ENCODE peak calls at places on chromosome 20, in ten cellular contexts. One of them, this sample, is unnamed.

GRCh38 chr20:18739785-18740184 is 73.8 kb upstream of the SCP2D1 start:
- DNase-seq in upper lobe of left lung: no peak
- DNase-seq in Peyer's patch: peak; percentile 53
- DNase-seq in upper lobe of right lung: no peak
- DNase-seq in body of pancreas: peak; percentile 36
- DNase-seq in fibroblast of lung: peak; percentile 70
- DNase-seq in transverse colon: peak; percentile 42
- DNase-seq in heart left ventricle: no peak
- DNase-seq in stomach: no peak
- DNase-seq in cardiac muscle cell: peak; percentile 88
- DNase-seq in this sample: no peak

GRCh38 chr20:20366551-20366895 is 1.4 kb upstream of the INSM1 start:
- DNase-seq in upper lobe of left lung: no peak
- DNase-seq in Peyer's patch: no peak
- DNase-seq in upper lobe of right lung: no peak
- DNase-seq in body of pancreas: no peak
- DNase-seq in fibroblast of lung: no peak
- DNase-seq in transverse colon: no peak
- DNase-seq in heart left ventricle: no peak
- DNase-seq in stomach: no peak
- DNase-seq in cardiac muscle cell: no peak
- DNase-seq in this sample: no peak

GRCh38 chr20:7984192-7984591 is 35.4 kb downstream of the TMX4 start:
- DNase-seq in upper lobe of left lung: no peak
- DNase-seq in Peyer's patch: no peak
- DNase-seq in upper lobe of right lung: no peak
- DNase-seq in body of pancreas: no peak
- DNase-seq in fibroblast of lung: no peak
- DNase-seq in transverse colon: no peak
- DNase-seq in heart left ventricle: no peak
- DNase-seq in stomach: no peak
- DNase-seq in cardiac muscle cell: no peak
- DNase-seq in this sample: no peak

GRCh38 chr20:35489717-35490116 is 34.3 kb downstream of the CEP250 start:
- DNase-seq in upper lobe of left lung: no peak
- DNase-seq in Peyer's patch: peak; percentile 24
- DNase-seq in upper lobe of right lung: no peak
- DNase-seq in body of pancreas: no peak
- DNase-seq in fibroblast of lung: no peak
- DNase-seq in transverse colon: no peak
- DNase-seq in heart left ventricle: no peak
- DNase-seq in stomach: no peak
- DNase-seq in cardiac muscle cell: no peak
- DNase-seq in this sample: no peak

GRCh38 chr20:50149481-50150254 is 3.9 kb downstream of the PEDS1 start:
- DNase-seq in upper lobe of left lung: no peak
- DNase-seq in Peyer's patch: no peak
- DNase-seq in upper lobe of right lung: no peak
- DNase-seq in body of pancreas: peak; percentile 75
- DNase-seq in fibroblast of lung: no peak
- DNase-seq in transverse colon: no peak
- DNase-seq in heart left ventricle: no peak
- DNase-seq in stomach: no peak
- DNase-seq in cardiac muscle cell: no peak
- DNase-seq in this sample: no peak

GRCh38 chr20:33472868-33473267 is 17.0 kb upstream of the CBFA2T2 start:
- DNase-seq in upper lobe of left lung: no peak
- DNase-seq in Peyer's patch: no peak
- DNase-seq in upper lobe of right lung: no peak
- DNase-seq in body of pancreas: no peak
- DNase-seq in fibroblast of lung: no peak
- DNase-seq in transverse colon: no peak
- DNase-seq in heart left ventricle: no peak
- DNase-seq in stomach: no peak
- DNase-seq in cardiac muscle cell: no peak
- DNase-seq in this sample: no peak

GRCh38 chr20:41631826-41632225 is 13.6 kb upstream of the CHD6 start:
- DNase-seq in upper lobe of left lung: no peak
- DNase-seq in Peyer's patch: no peak
- DNase-seq in upper lobe of right lung: no peak
- DNase-seq in body of pancreas: peak; percentile 41
- DNase-seq in fibroblast of lung: peak; percentile 88
- DNase-seq in transverse colon: no peak
- DNase-seq in heart left ventricle: peak; percentile 75
- DNase-seq in stomach: no peak
- DNase-seq in cardiac muscle cell: peak; percentile 75
- DNase-seq in this sample: no peak

GRCh38 chr20:11270566-11270965 is 596.8 kb upstream of the JAG1 start:
- DNase-seq in upper lobe of left lung: no peak
- DNase-seq in Peyer's patch: no peak
- DNase-seq in upper lobe of right lung: no peak
- DNase-seq in body of pancreas: no peak
- DNase-seq in fibroblast of lung: no peak
- DNase-seq in transverse colon: no peak
- DNase-seq in heart left ventricle: no peak
- DNase-seq in stomach: no peak
- DNase-seq in cardiac muscle cell: no peak
- DNase-seq in this sample: no peak

GRCh38 chr20:40563296-40563950 is 125.6 kb downstream of the MAFB start:
- DNase-seq in upper lobe of left lung: peak; percentile 87
- DNase-seq in Peyer's patch: peak; percentile 90
- DNase-seq in upper lobe of right lung: peak; percentile 86
- DNase-seq in body of pancreas: no peak
- DNase-seq in fibroblast of lung: peak; percentile 68
- DNase-seq in transverse colon: peak; percentile 93
- DNase-seq in heart left ventricle: no peak
- DNase-seq in stomach: peak; percentile 71
- DNase-seq in cardiac muscle cell: peak; percentile 79
- DNase-seq in this sample: no peak

GRCh38 chr20:57470212-57470522 is 54.8 kb downstream of the CTCFL start:
- DNase-seq in upper lobe of left lung: no peak
- DNase-seq in Peyer's patch: no peak
- DNase-seq in upper lobe of right lung: peak; percentile 48
- DNase-seq in body of pancreas: no peak
- DNase-seq in fibroblast of lung: no peak
- DNase-seq in transverse colon: no peak
- DNase-seq in heart left ventricle: no peak
- DNase-seq in stomach: no peak
- DNase-seq in cardiac muscle cell: no peak
- DNase-seq in this sample: no peak

GRCh38 chr20:48688579-48688978 is 139.2 kb downstream of the PREX1 start:
- DNase-seq in upper lobe of left lung: no peak
- DNase-seq in Peyer's patch: no peak
- DNase-seq in upper lobe of right lung: no peak
- DNase-seq in body of pancreas: no peak
- DNase-seq in fibroblast of lung: no peak
- DNase-seq in transverse colon: no peak
- DNase-seq in heart left ventricle: no peak
- DNase-seq in stomach: no peak
- DNase-seq in cardiac muscle cell: no peak
- DNase-seq in this sample: no peak

GRCh38 chr20:48685300-48685699 is 142.5 kb downstream of the PREX1 start:
- DNase-seq in upper lobe of left lung: no peak
- DNase-seq in Peyer's patch: no peak
- DNase-seq in upper lobe of right lung: no peak
- DNase-seq in body of pancreas: no peak
- DNase-seq in fibroblast of lung: no peak
- DNase-seq in transverse colon: no peak
- DNase-seq in heart left ventricle: no peak
- DNase-seq in stomach: no peak
- DNase-seq in cardiac muscle cell: no peak
- DNase-seq in this sample: no peak

GRCh38 chr20:48687097-48687800 is 140.6 kb downstream of the PREX1 start:
- DNase-seq in upper lobe of left lung: no peak
- DNase-seq in Peyer's patch: no peak
- DNase-seq in upper lobe of right lung: no peak
- DNase-seq in body of pancreas: no peak
- DNase-seq in fibroblast of lung: no peak
- DNase-seq in transverse colon: no peak
- DNase-seq in heart left ventricle: no peak
- DNase-seq in stomach: no peak
- DNase-seq in cardiac muscle cell: no peak
- DNase-seq in this sample: no peak

GRCh38 chr20:48684501-48685041 is 143.2 kb downstream of the PREX1 start:
- DNase-seq in upper lobe of left lung: no peak
- DNase-seq in Peyer's patch: no peak
- DNase-seq in upper lobe of right lung: no peak
- DNase-seq in body of pancreas: peak; percentile 70
- DNase-seq in fibroblast of lung: no peak
- DNase-seq in transverse colon: peak; percentile 39
- DNase-seq in heart left ventricle: no peak
- DNase-seq in stomach: peak; percentile 81
- DNase-seq in cardiac muscle cell: no peak
- DNase-seq in this sample: no peak

DNA sequence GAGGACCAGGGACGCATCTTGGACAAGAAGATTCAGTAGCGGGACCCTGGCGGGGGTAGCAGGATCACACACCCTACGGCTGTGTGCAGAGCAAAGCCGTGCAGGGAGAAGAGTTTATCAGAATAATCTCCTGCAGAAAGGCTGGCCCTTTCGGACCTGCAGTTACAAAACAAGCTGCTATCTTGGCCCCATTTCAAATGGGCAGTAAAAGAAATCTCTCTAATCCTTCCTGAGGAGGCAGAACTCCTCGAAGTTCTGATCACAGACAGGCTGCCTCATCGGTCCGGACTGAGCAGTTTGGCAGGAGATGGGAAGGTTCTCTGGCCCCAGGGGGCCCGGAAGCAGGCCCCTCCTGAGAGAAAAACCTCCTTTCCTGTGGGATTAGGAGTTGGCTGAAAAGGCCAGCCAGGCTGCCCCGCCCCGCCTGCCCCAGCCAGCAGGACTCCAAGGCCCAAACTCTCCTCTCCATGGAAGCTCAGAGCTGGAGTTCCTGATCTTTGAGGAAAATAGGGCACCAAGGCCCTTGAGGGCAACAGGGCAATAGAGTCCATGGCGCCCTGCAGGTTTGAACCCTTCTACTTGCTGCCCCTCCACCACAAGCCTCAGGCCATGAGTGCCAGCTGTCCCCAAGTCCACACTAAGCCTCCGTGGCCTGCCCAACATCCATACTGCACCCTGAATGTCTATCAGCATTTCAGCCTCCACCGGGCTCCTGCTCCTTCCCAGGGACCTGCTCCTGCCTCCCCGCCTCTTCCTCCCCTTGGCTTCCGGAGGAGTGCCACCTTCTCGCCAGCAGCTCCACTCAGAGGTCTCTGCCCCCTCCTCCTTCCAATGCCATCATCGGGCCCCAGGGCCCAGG is 141.3 kb downstream of the PREX1 start:
- DNase-seq in upper lobe of left lung: no peak
- DNase-seq in Peyer's patch: no peak
- DNase-seq in upper lobe of right lung: no peak
- DNase-seq in body of pancreas: no peak
- DNase-seq in fibroblast of lung: peak; percentile 32
- DNase-seq in transverse colon: no peak
- DNase-seq in heart left ventricle: peak; percentile 48
- DNase-seq in stomach: peak; percentile 45
- DNase-seq in cardiac muscle cell: peak; percentile 86
- DNase-seq in this sample: no peak
- H3K9me3 ChIP-seq in upper lobe of left lung: no peaks in the 10 kb centered on the region
- H3K9me3 ChIP-seq in Peyer's patch: no peaks in the 10 kb centered on the region
- H3K9me3 ChIP-seq in upper lobe of right lung: no peaks in the 10 kb centered on the region
- H3K9me3 ChIP-seq in body of pancreas: no peaks in the 10 kb centered on the region
- H3K9me3 ChIP-seq in fibroblast of lung: no peaks in the 10 kb centered on the region
- H3K9me3 ChIP-seq in transverse colon: no peaks in the 10 kb centered on the region
- H3K9me3 ChIP-seq in heart left ventricle: no peaks in the 10 kb centered on the region
- H3K9me3 ChIP-seq in stomach: no peaks in the 10 kb centered on the region
- H3K9me3 ChIP-seq in cardiac muscle cell: no peaks in the 10 kb centered on the region
- H3K9me3 ChIP-seq in this sample: no peaks in the 10 kb centered on the region

GRCh38 chr20:59718681-59719080 is 114.3 kb downstream of the PHACTR3 start:
- DNase-seq in upper lobe of left lung: no peak
- DNase-seq in Peyer's patch: no peak
- DNase-seq in upper lobe of right lung: no peak
- DNase-seq in body of pancreas: no peak
- DNase-seq in fibroblast of lung: no peak
- DNase-seq in transverse colon: no peak
- DNase-seq in heart left ventricle: no peak
- DNase-seq in stomach: no peak
- DNase-seq in cardiac muscle cell: no peak
- DNase-seq in this sample: no peak
- H3K9me3 ChIP-seq in upper lobe of left lung: no peaks in the 10 kb centered on the region
- H3K9me3 ChIP-seq in Peyer's patch: no peaks in the 10 kb centered on the region
- H3K9me3 ChIP-seq in upper lobe of right lung: no peaks in the 10 kb centered on the region
- H3K9me3 ChIP-seq in body of pancreas: no peaks in the 10 kb centered on the region
- H3K9me3 ChIP-seq in fibroblast of lung: no peaks in the 10 kb centered on the region
- H3K9me3 ChIP-seq in transverse colon: no peaks in the 10 kb centered on the region
- H3K9me3 ChIP-seq in heart left ventricle: no peaks in the 10 kb centered on the region
- H3K9me3 ChIP-seq in stomach: no peaks in the 10 kb centered on the region
- H3K9me3 ChIP-seq in cardiac muscle cell: no peaks in the 10 kb centered on the region
- H3K9me3 ChIP-seq in this sample: no peaks in the 10 kb centered on the region

DNA sequence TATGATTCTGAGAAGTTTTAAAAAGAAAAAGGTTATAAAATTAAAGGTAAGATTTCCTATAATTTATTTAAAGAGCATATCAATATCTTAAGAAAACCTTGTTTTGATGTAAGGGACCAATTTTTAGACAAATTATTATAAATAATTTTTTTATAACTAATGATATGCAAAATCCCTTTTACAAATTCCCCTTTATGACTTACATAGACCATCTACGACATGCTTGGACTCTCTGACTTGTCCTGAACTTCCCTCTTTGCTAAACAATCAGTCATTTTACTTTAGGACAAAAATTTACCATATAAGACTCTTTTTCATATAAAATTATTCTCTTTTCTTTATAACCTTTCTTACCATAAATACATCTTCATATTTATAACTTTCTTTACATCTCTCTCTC is 15.3 kb upstream of the ANGPT4 start:
- DNase-seq in upper lobe of left lung: no peak
- DNase-seq in Peyer's patch: no peak
- DNase-seq in upper lobe of right lung: no peak
- DNase-seq in body of pancreas: no peak
- DNase-seq in fibroblast of lung: no peak
- DNase-seq in transverse colon: no peak
- DNase-seq in heart left ventricle: no peak
- DNase-seq in stomach: no peak
- DNase-seq in cardiac muscle cell: no peak
- DNase-seq in this sample: no peak
- H3K9me3 ChIP-seq in upper lobe of left lung: peaks cover 6% of the 10 kb centered on the region
- H3K9me3 ChIP-seq in Peyer's patch: peaks cover 6% of the 10 kb centered on the region
- H3K9me3 ChIP-seq in upper lobe of right lung: peaks cover 6% of the 10 kb centered on the region
- H3K9me3 ChIP-seq in body of pancreas: no peaks in the 10 kb centered on the region
- H3K9me3 ChIP-seq in fibroblast of lung: no peaks in the 10 kb centered on the region
- H3K9me3 ChIP-seq in transverse colon: peaks cover 18% of the 10 kb centered on the region
- H3K9me3 ChIP-seq in heart left ventricle: peaks cover 16% of the 10 kb centered on the region
- H3K9me3 ChIP-seq in stomach: peaks cover 11% of the 10 kb centered on the region
- H3K9me3 ChIP-seq in cardiac muscle cell: no peaks in the 10 kb centered on the region
- H3K9me3 ChIP-seq in this sample: no peaks in the 10 kb centered on the region

GRCh38 chr20:925516-925915 is 9.4 kb upstream of the ANGPT4 start:
- DNase-seq in upper lobe of left lung: no peak
- DNase-seq in Peyer's patch: no peak
- DNase-seq in upper lobe of right lung: no peak
- DNase-seq in body of pancreas: no peak
- DNase-seq in fibroblast of lung: no peak
- DNase-seq in transverse colon: no peak
- DNase-seq in heart left ventricle: no peak
- DNase-seq in stomach: no peak
- DNase-seq in cardiac muscle cell: no peak
- DNase-seq in this sample: no peak
- H3K9me3 ChIP-seq in upper lobe of left lung: no peaks in the 10 kb centered on the region
- H3K9me3 ChIP-seq in Peyer's patch: no peaks in the 10 kb centered on the region
- H3K9me3 ChIP-seq in upper lobe of right lung: no peaks in the 10 kb centered on the region
- H3K9me3 ChIP-seq in body of pancreas: no peaks in the 10 kb centered on the region
- H3K9me3 ChIP-seq in fibroblast of lung: no peaks in the 10 kb centered on the region
- H3K9me3 ChIP-seq in transverse colon: no peaks in the 10 kb centered on the region
- H3K9me3 ChIP-seq in heart left ventricle: no peaks in the 10 kb centered on the region
- H3K9me3 ChIP-seq in stomach: no peaks in the 10 kb centered on the region
- H3K9me3 ChIP-seq in cardiac muscle cell: no peaks in the 10 kb centered on the region
- H3K9me3 ChIP-seq in this sample: no peaks in the 10 kb centered on the region

This sample was measured in T-helper 17 cell.